ENCODE peak calls at places on chromosome X, in ten cellular contexts. H, R, C, J, L, O, U, M, I and V are unnamed samples.

GRCh38 chrX:21503593-21503992 is 129.4 kb downstream of the CNKSR2 start:
- DNase-seq in H (no peak), R (no peak), C (peak; percentile 0), J (no peak), L (no peak), O (no peak), U (no peak), M (no peak), I (no peak), V (no peak)

GRCh38 chrX:48493890-48494364 is 14.9 kb upstream of the PORCN start:
- DNase-seq in H (peak; percentile 74), R (no peak), C (no peak), J (no peak), L (peak; percentile 15), O (peak; percentile 57), U (no peak), M (peak; percentile 68), I (peak; percentile 60), V (no peak)

GRCh38 chrX:77937291-77937690 is 26.8 kb downstream of the ATP7A start:
- DNase-seq in H (peak; percentile 52), R (no peak), C (no peak), J (no peak), L (no peak), O (peak; percentile 48), U (no peak), M (no peak), I (peak; percentile 78), V (no peak)

GRCh38 chrX:30010471-30010870 is 204.9 kb upstream of the MAGEB2 start:
- DNase-seq in H (no peak), R (no peak), C (no peak), J (no peak), L (no peak), O (no peak), U (no peak), M (no peak), I (no peak), V (no peak)

GRCh38 chrX:31717474-31717873 is 645.6 kb upstream of the FTHL17 start:
- DNase-seq in H (no peak), R (no peak), C (no peak), J (no peak), L (no peak), O (no peak), U (no peak), M (no peak), I (no peak), V (no peak)

GRCh38 chrX:54184474-54184873 is 1.4 kb upstream of the FAM120C start:
- DNase-seq in H (no peak), R (no peak), C (no peak), J (no peak), L (no peak), O (no peak), U (no peak), M (no peak), I (no peak), V (no peak)

GRCh38 chrX:46957299-46957698 is 45.1 kb downstream of the JADE3 start:
- DNase-seq in H (no peak), R (no peak), C (no peak), J (no peak), L (no peak), O (peak; percentile 4), U (no peak), M (no peak), I (no peak), V (no peak)

GRCh38 chrX:151488677-151489076 is 74.8 kb upstream of the PASD1 start:
- DNase-seq in H (peak; percentile 1), R (no peak), C (peak; percentile 24), J (no peak), L (no peak), O (peak; percentile 26), U (peak; percentile 3), M (no peak), I (peak; percentile 3), V (no peak)

GRCh38 chrX:153970398-153971123 is 1.1 kb downstream of the HCFC1 start:
- DNase-seq in H (peak; percentile 85), R (peak; percentile 82), C (peak; percentile 38), J (no peak), L (no peak), O (peak; percentile 58), U (no peak), M (peak; percentile 71), I (peak; percentile 58), V (no peak)

GRCh38 chrX:124406294-124407013 is 60.1 kb downstream of the SH2D1A start:
- DNase-seq in H (peak; percentile 67), R (peak; percentile 64), C (peak; percentile 47), J (peak; percentile 28), L (no peak), O (peak; percentile 87), U (peak; percentile 73), M (no peak), I (peak; percentile 75), V (peak; percentile 1)

GRCh38 chrX:2445662-2446623 is 54.8 kb downstream of the DHRSX start:
- DNase-seq in H (no peak), R (peak; percentile 35), C (no peak), J (no peak), L (no peak), O (no peak), U (no peak), M (no peak), I (no peak), V (no peak)

GRCh38 chrX:1463581-1464281 is 11.0 kb upstream of the ASMTL start:
- DNase-seq in H (no peak), R (peak; percentile 25), C (no peak), J (no peak), L (no peak), O (no peak), U (peak; percentile 3), M (peak; percentile 42), I (no peak), V (no peak)

GRCh38 chrX:74325130-74326059 is 21.4 kb downstream of the ZCCHC13 start:
- DNase-seq in H (no peak), R (no peak), C (peak; percentile 0), J (no peak), L (no peak), O (no peak), U (no peak), M (peak; percentile 54), I (no peak), V (no peak)

GRCh38 chrX:45515262-45516215 is 314.9 kb upstream of the DIPK2B start:
- DNase-seq in H (peak; percentile 91), R (peak; percentile 94), C (peak; percentile 22), J (no peak), L (no peak), O (peak; percentile 98), U (peak; percentile 48), M (no peak), I (peak; percentile 93), V (peak; percentile 48)

GRCh38 chrX:71606536-71607216 is 11.6 kb downstream of the CXCR3 start:
- DNase-seq in H (no peak), R (no peak), C (no peak), J (no peak), L (no peak), O (no peak), U (no peak), M (no peak), I (no peak), V (no peak)

GRCh38 chrX:131634900-131635299 is 91.0 kb downstream of the OR13H1 start:
- DNase-seq in H (no peak), R (no peak), C (no peak), J (no peak), L (no peak), O (no peak), U (no peak), M (no peak), I (no peak), V (no peak)